ENCODE peak calls at places on chromosomes 4 and X, in ten cellular contexts. One of them, this sample, is unnamed.

GRCh38 chrX:135981662-135982061 is 3.6 kb upstream of the SLC9A6 start:
- DNase-seq in fibroblast of lung: peak
- DNase-seq in HCT116: no peak
- DNase-seq in K562: no peak
- DNase-seq in SK-N-SH: no peak
- DNase-seq in GM23338: no peak
- DNase-seq in mesenchymal stem cell: no peak
- DNase-seq in astrocyte: no peak
- DNase-seq in hepatocyte: peak
- DNase-seq in OCI-LY7: no peak
- DNase-seq in this sample: no peak

GRCh38 chr4:94305468-94306225 is 37.0 kb downstream of the HPGDS start:
- DNase-seq in fibroblast of lung: no peak
- DNase-seq in HCT116: no peak
- DNase-seq in K562: no peak
- DNase-seq in SK-N-SH: no peak
- DNase-seq in GM23338: no peak
- DNase-seq in mesenchymal stem cell: peak
- DNase-seq in astrocyte: no peak
- DNase-seq in hepatocyte: no peak
- DNase-seq in OCI-LY7: no peak
- DNase-seq in this sample: no peak

GRCh38 chr4:165027762-165028402 is 3.9 kb upstream of the TRIM60 start:
- DNase-seq in fibroblast of lung: peak
- DNase-seq in HCT116: no peak
- DNase-seq in K562: no peak
- DNase-seq in SK-N-SH: no peak
- DNase-seq in GM23338: no peak
- DNase-seq in mesenchymal stem cell: peak
- DNase-seq in astrocyte: no peak
- DNase-seq in hepatocyte: no peak
- DNase-seq in OCI-LY7: no peak
- DNase-seq in this sample: no peak

GRCh38 chr4:145881991-145882390 is 56.6 kb downstream of the ZNF827 start:
- DNase-seq in fibroblast of lung: no peak
- DNase-seq in HCT116: no peak
- DNase-seq in K562: no peak
- DNase-seq in SK-N-SH: no peak
- DNase-seq in GM23338: no peak
- DNase-seq in mesenchymal stem cell: no peak
- DNase-seq in astrocyte: no peak
- DNase-seq in hepatocyte: peak
- DNase-seq in OCI-LY7: peak
- DNase-seq in this sample: no peak

GRCh38 chrX:119692241-119693031 is 532 bp downstream of the SEPTIN6 start:
- DNase-seq in fibroblast of lung: peak
- DNase-seq in HCT116: no peak
- DNase-seq in K562: peak
- DNase-seq in SK-N-SH: peak
- DNase-seq in GM23338: no peak
- DNase-seq in mesenchymal stem cell: peak
- DNase-seq in astrocyte: peak
- DNase-seq in hepatocyte: peak
- DNase-seq in OCI-LY7: peak
- DNase-seq in this sample: peak

GRCh38 chr4:155879767-155880166 is 13.7 kb upstream of the ASIC5 start:
- DNase-seq in fibroblast of lung: no peak
- DNase-seq in HCT116: no peak
- DNase-seq in K562: no peak
- DNase-seq in SK-N-SH: no peak
- DNase-seq in GM23338: no peak
- DNase-seq in mesenchymal stem cell: no peak
- DNase-seq in astrocyte: no peak
- DNase-seq in hepatocyte: no peak
- DNase-seq in OCI-LY7: no peak
- DNase-seq in this sample: no peak

GRCh38 chrX:14347523-14347922 is 181.8 kb upstream of the GLRA2 start:
- DNase-seq in fibroblast of lung: no peak
- DNase-seq in HCT116: no peak
- DNase-seq in K562: no peak
- DNase-seq in SK-N-SH: no peak
- DNase-seq in GM23338: no peak
- DNase-seq in mesenchymal stem cell: no peak
- DNase-seq in astrocyte: no peak
- DNase-seq in hepatocyte: no peak
- DNase-seq in OCI-LY7: no peak
- DNase-seq in this sample: no peak

GRCh38 chr4:163173713-163174112 is 7.0 kb upstream of the NAF1 start:
- DNase-seq in fibroblast of lung: no peak
- DNase-seq in HCT116: no peak
- DNase-seq in K562: no peak
- DNase-seq in SK-N-SH: no peak
- DNase-seq in GM23338: no peak
- DNase-seq in mesenchymal stem cell: no peak
- DNase-seq in astrocyte: no peak
- DNase-seq in hepatocyte: no peak
- DNase-seq in OCI-LY7: no peak
- DNase-seq in this sample: no peak

GRCh38 chr4:98996056-98996941 is 778 bp downstream of the METAP1 start:
- DNase-seq in fibroblast of lung: peak
- DNase-seq in HCT116: no peak
- DNase-seq in K562: no peak
- DNase-seq in SK-N-SH: peak
- DNase-seq in GM23338: peak
- DNase-seq in mesenchymal stem cell: peak
- DNase-seq in astrocyte: peak
- DNase-seq in hepatocyte: peak
- DNase-seq in OCI-LY7: peak
- DNase-seq in this sample: peak

GRCh38 chrX:74395556-74395955 is 25.7 kb upstream of the SLC16A2 start:
- DNase-seq in fibroblast of lung: no peak
- DNase-seq in HCT116: no peak
- DNase-seq in K562: no peak
- DNase-seq in SK-N-SH: no peak
- DNase-seq in GM23338: no peak
- DNase-seq in mesenchymal stem cell: no peak
- DNase-seq in astrocyte: no peak
- DNase-seq in hepatocyte: no peak
- DNase-seq in OCI-LY7: no peak
- DNase-seq in this sample: no peak

GRCh38 chrX:106959897-106960296 is 39.7 kb downstream of the CLDN2 start:
- DNase-seq in fibroblast of lung: peak
- DNase-seq in HCT116: no peak
- DNase-seq in K562: no peak
- DNase-seq in SK-N-SH: no peak
- DNase-seq in GM23338: peak
- DNase-seq in mesenchymal stem cell: peak
- DNase-seq in astrocyte: no peak
- DNase-seq in hepatocyte: peak
- DNase-seq in OCI-LY7: no peak
- DNase-seq in this sample: peak

GRCh38 chr4:109754093-109754857 is 24.4 kb upstream of the PLA2G12A start:
- DNase-seq in fibroblast of lung: no peak
- DNase-seq in HCT116: no peak
- DNase-seq in K562: no peak
- DNase-seq in SK-N-SH: no peak
- DNase-seq in GM23338: no peak
- DNase-seq in mesenchymal stem cell: no peak
- DNase-seq in astrocyte: no peak
- DNase-seq in hepatocyte: no peak
- DNase-seq in OCI-LY7: no peak
- DNase-seq in this sample: no peak

GRCh38 chrX:12693754-12694153 is 97.5 kb upstream of the PRPS2 start:
- DNase-seq in fibroblast of lung: no peak
- DNase-seq in HCT116: no peak
- DNase-seq in K562: no peak
- DNase-seq in SK-N-SH: no peak
- DNase-seq in GM23338: no peak
- DNase-seq in mesenchymal stem cell: no peak
- DNase-seq in astrocyte: no peak
- DNase-seq in hepatocyte: no peak
- DNase-seq in OCI-LY7: no peak
- DNase-seq in this sample: no peak

GRCh38 chr4:154004859-154005520 is 216.1 kb upstream of the SFRP2 start:
- DNase-seq in fibroblast of lung: peak
- DNase-seq in HCT116: no peak
- DNase-seq in K562: no peak
- DNase-seq in SK-N-SH: no peak
- DNase-seq in GM23338: no peak
- DNase-seq in mesenchymal stem cell: peak
- DNase-seq in astrocyte: peak
- DNase-seq in hepatocyte: peak
- DNase-seq in OCI-LY7: no peak
- DNase-seq in this sample: no peak

GRCh38 chr4:55609393-55609821 is 17.4 kb upstream of the PDCL2 start:
- DNase-seq in fibroblast of lung: peak
- DNase-seq in HCT116: no peak
- DNase-seq in K562: no peak
- DNase-seq in SK-N-SH: no peak
- DNase-seq in GM23338: no peak
- DNase-seq in mesenchymal stem cell: no peak
- DNase-seq in astrocyte: peak
- DNase-seq in hepatocyte: no peak
- DNase-seq in OCI-LY7: no peak
- DNase-seq in this sample: peak

GRCh38 chrX:41664307-41665299 is 24.2 kb upstream of the GPR34 start:
- DNase-seq in fibroblast of lung: no peak
- DNase-seq in HCT116: no peak
- DNase-seq in K562: no peak
- DNase-seq in SK-N-SH: no peak
- DNase-seq in GM23338: no peak
- DNase-seq in mesenchymal stem cell: peak
- DNase-seq in astrocyte: no peak
- DNase-seq in hepatocyte: no peak
- DNase-seq in OCI-LY7: no peak
- DNase-seq in this sample: no peak

GRCh38 chrX:150934453-150934852 is 36.0 kb upstream of the CD99L2 start:
- DNase-seq in fibroblast of lung: peak
- DNase-seq in HCT116: no peak
- DNase-seq in K562: no peak
- DNase-seq in SK-N-SH: no peak
- DNase-seq in GM23338: peak
- DNase-seq in mesenchymal stem cell: no peak
- DNase-seq in astrocyte: peak
- DNase-seq in hepatocyte: peak
- DNase-seq in OCI-LY7: no peak
- DNase-seq in this sample: peak

GRCh38 chr4:4861592-4862551 is 2.4 kb downstream of the MSX1 start:
- DNase-seq in fibroblast of lung: no peak
- DNase-seq in HCT116: no peak
- DNase-seq in K562: no peak
- DNase-seq in SK-N-SH: no peak
- DNase-seq in GM23338: no peak
- DNase-seq in mesenchymal stem cell: no peak
- DNase-seq in astrocyte: no peak
- DNase-seq in hepatocyte: no peak
- DNase-seq in OCI-LY7: no peak
- DNase-seq in this sample: peak

DNA sequence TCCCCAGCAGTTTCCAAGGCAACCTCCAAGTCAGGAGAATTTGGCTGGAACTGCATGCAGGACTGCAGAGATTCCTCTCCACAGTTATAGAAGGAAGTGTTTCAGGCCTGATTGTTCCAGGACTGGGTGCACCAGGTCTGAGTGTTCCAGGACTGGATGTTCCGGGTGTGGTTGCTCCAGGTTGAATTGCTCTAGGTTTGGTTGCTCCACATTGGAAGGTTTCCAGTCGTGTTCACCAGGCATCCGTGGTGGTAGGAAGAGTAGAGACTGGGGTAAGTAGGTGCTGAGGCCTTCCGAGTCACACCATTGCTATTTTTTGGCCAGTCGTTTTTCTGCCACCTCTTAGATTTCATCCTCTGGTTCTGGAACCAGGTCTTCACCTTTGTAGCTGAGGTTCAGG is 105.4 kb downstream of the MSN start:
- DNase-seq in fibroblast of lung: no peak
- DNase-seq in HCT116: no peak
- DNase-seq in K562: no peak
- DNase-seq in SK-N-SH: no peak
- DNase-seq in GM23338: no peak
- DNase-seq in mesenchymal stem cell: no peak
- DNase-seq in astrocyte: no peak
- DNase-seq in hepatocyte: no peak
- DNase-seq in OCI-LY7: no peak
- DNase-seq in this sample: no peak
- H3K4me2 ChIP-seq in fibroblast of lung: no peak
- H3K4me2 ChIP-seq in HCT116: no peak
- H3K4me2 ChIP-seq in K562: no peak
- H3K4me2 ChIP-seq in SK-N-SH: no peak
- H3K4me2 ChIP-seq in GM23338: no peak
- H3K4me2 ChIP-seq in mesenchymal stem cell: no peak
- H3K4me2 ChIP-seq in astrocyte: no peak
- H3K4me2 ChIP-seq in hepatocyte: no peak
- H3K4me2 ChIP-seq in OCI-LY7: no peak
- H3K4me2 ChIP-seq in this sample: no peak

DNA sequence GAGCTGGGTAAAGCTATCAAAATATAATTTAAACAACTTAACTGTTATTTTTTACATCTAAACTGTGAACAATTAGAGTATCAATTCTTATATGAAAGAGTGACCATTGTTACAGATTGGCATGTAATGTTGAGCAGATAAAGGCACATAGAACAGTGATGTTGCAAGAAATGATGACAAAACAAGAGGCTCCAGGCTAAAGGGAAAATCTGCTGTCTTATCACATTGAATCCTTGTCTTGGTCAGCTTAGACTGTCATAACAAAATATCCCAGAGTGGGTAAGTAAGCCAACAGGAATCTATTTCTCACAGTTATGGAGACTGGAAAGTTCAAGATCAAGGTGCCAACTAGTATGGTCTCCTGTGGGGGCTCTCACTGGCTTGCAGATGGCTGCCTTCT is 154.1 kb upstream of the PPP3CA start:
- DNase-seq in fibroblast of lung: no peak
- DNase-seq in HCT116: no peak
- DNase-seq in K562: no peak
- DNase-seq in SK-N-SH: no peak
- DNase-seq in GM23338: no peak
- DNase-seq in mesenchymal stem cell: no peak
- DNase-seq in astrocyte: no peak
- DNase-seq in hepatocyte: no peak
- DNase-seq in OCI-LY7: no peak
- DNase-seq in this sample: no peak
- H3K4me2 ChIP-seq in fibroblast of lung: no peak
- H3K4me2 ChIP-seq in HCT116: no peak
- H3K4me2 ChIP-seq in K562: no peak
- H3K4me2 ChIP-seq in SK-N-SH: no peak
- H3K4me2 ChIP-seq in GM23338: no peak
- H3K4me2 ChIP-seq in mesenchymal stem cell: no peak
- H3K4me2 ChIP-seq in astrocyte: no peak
- H3K4me2 ChIP-seq in hepatocyte: no peak
- H3K4me2 ChIP-seq in OCI-LY7: no peak
- H3K4me2 ChIP-seq in this sample: no peak

GRCh38 chr4:106746451-106746850 is 289.7 kb downstream of the DKK2 start:
- DNase-seq in fibroblast of lung: no peak
- DNase-seq in HCT116: no peak
- DNase-seq in K562: no peak
- DNase-seq in SK-N-SH: no peak
- DNase-seq in GM23338: no peak
- DNase-seq in mesenchymal stem cell: peak
- DNase-seq in astrocyte: peak
- DNase-seq in hepatocyte: no peak
- DNase-seq in OCI-LY7: no peak
- DNase-seq in this sample: no peak
- H3K4me2 ChIP-seq in fibroblast of lung: no peak
- H3K4me2 ChIP-seq in HCT116: no peak
- H3K4me2 ChIP-seq in K562: no peak
- H3K4me2 ChIP-seq in SK-N-SH: no peak
- H3K4me2 ChIP-seq in GM23338: no peak
- H3K4me2 ChIP-seq in mesenchymal stem cell: no peak
- H3K4me2 ChIP-seq in astrocyte: no peak
- H3K4me2 ChIP-seq in hepatocyte: no peak
- H3K4me2 ChIP-seq in OCI-LY7: no peak
- H3K4me2 ChIP-seq in this sample: no peak

GRCh38 chr4:187258651-187259401 is 535.2 kb upstream of the FAT1 start:
- DNase-seq in fibroblast of lung: no peak
- DNase-seq in HCT116: no peak
- DNase-seq in K562: no peak
- DNase-seq in SK-N-SH: no peak
- DNase-seq in GM23338: peak
- DNase-seq in mesenchymal stem cell: no peak
- DNase-seq in astrocyte: no peak
- DNase-seq in hepatocyte: no peak
- DNase-seq in OCI-LY7: no peak
- DNase-seq in this sample: peak
- H3K4me2 ChIP-seq in fibroblast of lung: no peak
- H3K4me2 ChIP-seq in HCT116: no peak
- H3K4me2 ChIP-seq in K562: no peak
- H3K4me2 ChIP-seq in SK-N-SH: no peak
- H3K4me2 ChIP-seq in GM23338: peak
- H3K4me2 ChIP-seq in mesenchymal stem cell: no peak
- H3K4me2 ChIP-seq in astrocyte: no peak
- H3K4me2 ChIP-seq in hepatocyte: no peak
- H3K4me2 ChIP-seq in OCI-LY7: no peak
- H3K4me2 ChIP-seq in this sample: peak